ENCODE peak calls at places on chromosomes 6 and 20, in four cellular contexts. C, B, I and X are unnamed samples.

GRCh38 chr20:19275630-19276071 is 63.2 kb downstream of the SLC24A3 start:
- DNase-seq in C (no peak), B (no peak), I (no peak), X (no peak)

GRCh38 chr6:9405369-9405768 is 970.0 kb upstream of the SLC35B3 start:
- DNase-seq in C (peak; percentile 63), B (peak; percentile 91), I (peak; percentile 77), X (no peak)

GRCh38 chr6:18101271-18101670 is 21.2 kb downstream of the NHLRC1 start:
- DNase-seq in C (no peak), B (peak; percentile 73), I (peak; percentile 7), X (no peak)

GRCh38 chr6:119385994-119386393 is 36.4 kb upstream of the MAN1A1 start:
- DNase-seq in C (no peak), B (no peak), I (no peak), X (no peak)

GRCh38 chr6:151294561-151295101 is 54.9 kb downstream of the AKAP12 start:
- DNase-seq in C (no peak), B (peak; percentile 69), I (peak; percentile 50), X (no peak)

GRCh38 chr6:99093781-99094180 is 146.0 kb upstream of the FBXL4 start:
- DNase-seq in C (no peak), B (no peak), I (no peak), X (no peak)

GRCh38 chr6:109961666-109962065 is 16.4 kb upstream of the GPR6 start:
- DNase-seq in C (no peak), B (no peak), I (peak; percentile 23), X (no peak)

GRCh38 chr20:54219751-54220426 is 12.0 kb downstream of the PFDN4 start:
- DNase-seq in C (peak; percentile 56), B (peak; percentile 63), I (peak; percentile 33), X (no peak)

GRCh38 chr6:3329491-3330051 is 70.8 kb downstream of the PSMG4 start:
- DNase-seq in C (no peak), B (no peak), I (no peak), X (no peak)

GRCh38 chr6:110419028-110419739 is 3.8 kb upstream of the DDO start:
- DNase-seq in C (no peak), B (no peak), I (no peak), X (no peak)

GRCh38 chr6:169075211-169075621 is 178.4 kb downstream of the THBS2 start:
- DNase-seq in C (no peak), B (peak; percentile 89), I (no peak), X (no peak)

GRCh38 chr20:3970016-3970415 is 45.3 kb downstream of the RNF24 start:
- DNase-seq in C (peak; percentile 40), B (no peak), I (no peak), X (no peak)

GRCh38 chr6:170080828-170081368 is 210.0 kb downstream of the DLL1 start:
- DNase-seq in C (no peak), B (no peak), I (no peak), X (peak; percentile 87)

GRCh38 chr20:9615766-9616454 is 101.5 kb downstream of the LAMP5 start:
- DNase-seq in C (no peak), B (no peak), I (no peak), X (no peak)

GRCh38 chr6:161414180-161414579 is 140.3 kb upstream of the AGPAT4 start:
- DNase-seq in C (no peak), B (no peak), I (no peak), X (no peak)

GRCh38 chr6:139422105-139423036 is 47.9 kb upstream of the CITED2 start:
- DNase-seq in C (no peak), B (no peak), I (no peak), X (no peak)

GRCh38 chr6:52517502-52518278 is 59.2 kb downstream of the TRAM2 start:
- DNase-seq in C (peak; percentile 97), B (peak; percentile 98), I (peak; percentile 96), X (peak; percentile 36)

GRCh38 chr6:89251170-89251569 is 34.0 kb upstream of the GABRR1 start:
- DNase-seq in C (no peak), B (no peak), I (no peak), X (no peak)

GRCh38 chr6:158008894-158009891 is 27.5 kb downstream of the SYNJ2 start:
- DNase-seq in C (no peak), B (peak; percentile 75), I (peak; percentile 89), X (no peak)

GRCh38 chr6:146620655-146621054 is 21.9 kb downstream of the ADGB start:
- DNase-seq in C (no peak), B (no peak), I (peak; percentile 19), X (no peak)

GRCh38 chr6:163147988-163148387 is 266.5 kb upstream of the QKI start:
- DNase-seq in C (no peak), B (no peak), I (no peak), X (no peak)

GRCh38 chr20:40438161-40438835 is 250.7 kb downstream of the MAFB start:
- DNase-seq in C (peak; percentile 47), B (no peak), I (no peak), X (no peak)

GRCh38 chr20:63778857-63779256 is 39.3 kb downstream of the SLC2A4RG start:
- DNase-seq in C (peak; percentile 25), B (no peak), I (no peak), X (no peak)

GRCh38 chr20:653590-654426 is 808 bp upstream of the SRXN1 start:
- DNase-seq in C (no peak), B (no peak), I (no peak), X (no peak)

GRCh38 chr6:170135821-170136471 is 154.9 kb downstream of the DLL1 start:
- DNase-seq in C (no peak), B (no peak), I (no peak), X (no peak)

GRCh38 chr6:84967389-84967788 is 203.0 kb upstream of the TBX18 start:
- DNase-seq in C (peak; percentile 77), B (peak; percentile 15), I (peak; percentile 19), X (no peak)

GRCh38 chr20:51749674-51750036 is 18.5 kb downstream of the ATP9A start:
- DNase-seq in C (no peak), B (peak; percentile 79), I (peak; percentile 78), X (no peak)

GRCh38 chr20:1900321-1900791 is 5.1 kb downstream of the SIRPA start:
- DNase-seq in C (peak; percentile 98), B (peak; percentile 80), I (peak; percentile 80), X (peak; percentile 61)

GRCh38 chr6:151566557-151566956 is 72.7 kb downstream of the CCDC170 start:
- DNase-seq in C (no peak), B (no peak), I (no peak), X (no peak)

GRCh38 chr6:34493344-34493743 is 27.5 kb downstream of the PACSIN1 start:
- DNase-seq in C (no peak), B (no peak), I (no peak), X (no peak)

GRCh38 chr6:163646133-163646532 is 231.6 kb downstream of the QKI start:
- DNase-seq in C (no peak), B (no peak), I (no peak), X (no peak)

GRCh38 chr20:64044484-64045247 is 4.8 kb downstream of the SOX18 start:
- DNase-seq in C (no peak), B (peak; percentile 37), I (peak; percentile 50), X (no peak)

GRCh38 chr6:55955684-55956083 is 80.3 kb upstream of the BMP5 start:
- DNase-seq in C (no peak), B (no peak), I (peak; percentile 10), X (no peak)

GRCh38 chr6:149140137-149140909 is 177.2 kb upstream of the TAB2 start:
- DNase-seq in C (no peak), B (no peak), I (no peak), X (no peak)

GRCh38 chr6:14743126-14743464 is 502.8 kb upstream of the JARID2 start:
- DNase-seq in C (no peak), B (no peak), I (no peak), X (no peak)

GRCh38 chr6:14742171-14742570 is 503.7 kb upstream of the JARID2 start:
- DNase-seq in C (no peak), B (no peak), I (no peak), X (no peak)

GRCh38 chr6:14744212-14744556 is 501.7 kb upstream of the JARID2 start:
- DNase-seq in C (no peak), B (no peak), I (no peak), X (no peak)

GRCh38 chr6:14743465-14744211 is 502.2 kb upstream of the JARID2 start:
- DNase-seq in C (peak; percentile 51), B (peak; percentile 100), I (peak; percentile 99), X (no peak)

GRCh38 chr6:14742680-14743079 is 503.2 kb upstream of the JARID2 start:
- DNase-seq in C (no peak), B (no peak), I (no peak), X (no peak)
- H3K27ac ChIP-seq in C (no peak overlapping the region), B (peak overlapping the region; percentile 85), I (peak overlapping the region; percentile 81), X (no peak overlapping the region)

DNA sequence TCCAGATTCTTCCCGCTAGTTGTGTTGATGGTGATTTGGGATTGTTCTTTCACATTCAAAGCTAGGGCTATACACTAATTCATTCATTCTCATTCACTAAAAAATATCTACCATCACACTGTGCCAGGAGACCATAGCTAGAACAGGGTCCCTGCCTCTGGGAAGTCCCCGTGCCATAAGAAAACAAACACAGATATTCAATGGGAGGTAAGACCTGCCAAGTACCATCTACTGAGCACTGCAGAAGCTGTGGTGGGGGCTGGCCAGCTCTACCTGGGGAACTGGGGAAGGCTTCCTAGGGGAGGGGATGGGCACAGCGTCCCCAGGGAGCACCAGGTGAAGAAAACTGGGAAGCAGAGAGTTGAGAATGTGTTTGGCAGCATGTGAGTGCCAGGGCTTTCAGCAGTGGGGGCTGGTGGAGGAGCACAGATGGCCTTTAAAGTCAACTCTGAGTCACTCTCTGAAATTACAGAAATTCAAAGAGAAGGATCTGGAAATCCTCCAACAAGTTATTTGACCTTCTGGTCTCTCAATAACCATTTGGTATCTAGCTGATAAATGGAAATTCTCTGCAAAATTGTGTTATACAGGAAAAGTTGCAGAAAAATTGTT is 85.1 kb downstream of the SHLD1 start:
- DNase-seq in C (no peak), B (peak; percentile 62), I (peak; percentile 84), X (no peak)
- H4K8ac ChIP-seq in C (no peak overlapping the region), B (no peak overlapping the region), I (peak overlapping the region; percentile 80), X (no peak overlapping the region)

DNA sequence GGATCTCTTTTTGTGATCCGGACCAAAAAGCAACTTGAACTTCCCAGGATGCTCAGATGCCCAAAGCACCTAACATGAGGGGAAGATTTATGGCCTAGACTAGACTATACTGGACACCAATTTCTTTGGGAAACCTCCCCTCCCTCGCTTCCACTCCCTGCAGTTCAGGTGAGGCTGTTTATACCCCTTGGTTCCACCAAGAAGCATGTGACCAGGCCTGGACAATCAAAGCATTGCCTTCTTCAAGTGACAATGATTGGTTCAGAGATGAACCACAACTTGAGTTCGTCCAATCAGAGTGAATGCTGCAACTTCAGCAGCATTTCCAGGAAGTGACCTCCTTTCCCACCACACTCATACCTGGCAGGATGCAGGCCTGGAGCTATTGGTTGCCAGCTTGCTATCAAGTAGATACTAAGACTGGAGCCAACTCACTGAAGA is 45.6 kb upstream of the SLC9A8 start:
- DNase-seq in C (peak; percentile 55), B (no peak), I (no peak), X (no peak)
- H3K27ac ChIP-seq in C (no peak overlapping the region), B (no peak overlapping the region), I (no peak overlapping the region), X (no peak overlapping the region)

GRCh38 chr6:7052441-7052936 is 55.3 kb upstream of the RREB1 start:
- DNase-seq in C (peak; percentile 69), B (peak; percentile 65), I (peak; percentile 87), X (peak; percentile 35)
- H4K8ac ChIP-seq in C (no peak overlapping the region), B (peak overlapping the region; percentile 58), I (peak overlapping the region; percentile 82), X (no peak overlapping the region)

GRCh38 chr6:30700340-30700739 is 9.6 kb upstream of the NRM start:
- DNase-seq in C (peak; percentile 86), B (no peak), I (no peak), X (no peak)
- H3K27ac ChIP-seq in C (no peak overlapping the region), B (no peak overlapping the region), I (no peak overlapping the region), X (no peak overlapping the region)

GRCh38 chr6:12585497-12585958 is 131.0 kb upstream of the PHACTR1 start:
- DNase-seq in C (no peak), B (peak; percentile 19), I (no peak), X (no peak)
- H4K8ac ChIP-seq in C (no peak overlapping the region), B (no peak overlapping the region), I (no peak overlapping the region), X (peak overlapping the region; percentile 48)